ENCODE peak calls at places on chromosomes 12 and 14, in four cellular contexts. One of them, this sample, is unnamed.

GRCh38 chr14:89787525-89787924 is 167.0 kb downstream of the EFCAB11 start:
- DNase-seq in T-helper 1 cell: no peak
- DNase-seq in fibroblast of mammary gland: peak; percentile 46
- DNase-seq in stimulated activated effector memory CD8-positive, alpha-beta T cell treated with anti-CD3 and anti-CD28 coated beads, Interleukin-12 subunit alpha, Interleukin-12 subunit beta, amount 100 ng/mL, for 72 hours: no peak
- DNase-seq in this sample: no peak

GRCh38 chr14:50094056-50094455 is 22.3 kb downstream of the VCPKMT start:
- DNase-seq in T-helper 1 cell: no peak
- DNase-seq in fibroblast of mammary gland: no peak
- DNase-seq in stimulated activated effector memory CD8-positive, alpha-beta T cell treated with anti-CD3 and anti-CD28 coated beads, Interleukin-12 subunit alpha, Interleukin-12 subunit beta, amount 100 ng/mL, for 72 hours: no peak
- DNase-seq in this sample: no peak

GRCh38 chr12:120399531-120399930 is 30.6 kb upstream of the MSI1 start:
- DNase-seq in T-helper 1 cell: no peak
- DNase-seq in fibroblast of mammary gland: peak; percentile 54
- DNase-seq in stimulated activated effector memory CD8-positive, alpha-beta T cell treated with anti-CD3 and anti-CD28 coated beads, Interleukin-12 subunit alpha, Interleukin-12 subunit beta, amount 100 ng/mL, for 72 hours: no peak
- DNase-seq in this sample: peak; percentile 0

GRCh38 chr14:82388488-82388887 is 854.8 kb upstream of the SEL1L start:
- DNase-seq in T-helper 1 cell: no peak
- DNase-seq in fibroblast of mammary gland: no peak
- DNase-seq in stimulated activated effector memory CD8-positive, alpha-beta T cell treated with anti-CD3 and anti-CD28 coated beads, Interleukin-12 subunit alpha, Interleukin-12 subunit beta, amount 100 ng/mL, for 72 hours: no peak
- DNase-seq in this sample: no peak

GRCh38 chr14:62632771-62633170 is 412.5 kb downstream of the KCNH5 start:
- DNase-seq in T-helper 1 cell: no peak
- DNase-seq in fibroblast of mammary gland: no peak
- DNase-seq in stimulated activated effector memory CD8-positive, alpha-beta T cell treated with anti-CD3 and anti-CD28 coated beads, Interleukin-12 subunit alpha, Interleukin-12 subunit beta, amount 100 ng/mL, for 72 hours: no peak
- DNase-seq in this sample: no peak

GRCh38 chr14:89618309-89618708 is 201.3 kb upstream of the FOXN3 start:
- DNase-seq in T-helper 1 cell: no peak
- DNase-seq in fibroblast of mammary gland: peak; percentile 44
- DNase-seq in stimulated activated effector memory CD8-positive, alpha-beta T cell treated with anti-CD3 and anti-CD28 coated beads, Interleukin-12 subunit alpha, Interleukin-12 subunit beta, amount 100 ng/mL, for 72 hours: no peak
- DNase-seq in this sample: no peak

GRCh38 chr14:71395151-71395604 is 487.9 kb downstream of the PCNX1 start:
- DNase-seq in T-helper 1 cell: no peak
- DNase-seq in fibroblast of mammary gland: peak; percentile 70
- DNase-seq in stimulated activated effector memory CD8-positive, alpha-beta T cell treated with anti-CD3 and anti-CD28 coated beads, Interleukin-12 subunit alpha, Interleukin-12 subunit beta, amount 100 ng/mL, for 72 hours: peak; percentile 66
- DNase-seq in this sample: no peak

GRCh38 chr12:61138381-61138759 is 1121.8 kb upstream of the USP15 start:
- DNase-seq in T-helper 1 cell: no peak
- DNase-seq in fibroblast of mammary gland: no peak
- DNase-seq in stimulated activated effector memory CD8-positive, alpha-beta T cell treated with anti-CD3 and anti-CD28 coated beads, Interleukin-12 subunit alpha, Interleukin-12 subunit beta, amount 100 ng/mL, for 72 hours: no peak
- DNase-seq in this sample: no peak

GRCh38 chr12:6786416-6787094 is 2.8 kb upstream of the CD4 start:
- DNase-seq in T-helper 1 cell: no peak
- DNase-seq in fibroblast of mammary gland: no peak
- DNase-seq in stimulated activated effector memory CD8-positive, alpha-beta T cell treated with anti-CD3 and anti-CD28 coated beads, Interleukin-12 subunit alpha, Interleukin-12 subunit beta, amount 100 ng/mL, for 72 hours: no peak
- DNase-seq in this sample: no peak

GRCh38 chr12:69608114-69608513 is 2.6 kb downstream of the LRRC10 start:
- DNase-seq in T-helper 1 cell: no peak
- DNase-seq in fibroblast of mammary gland: peak; percentile 28
- DNase-seq in stimulated activated effector memory CD8-positive, alpha-beta T cell treated with anti-CD3 and anti-CD28 coated beads, Interleukin-12 subunit alpha, Interleukin-12 subunit beta, amount 100 ng/mL, for 72 hours: no peak
- DNase-seq in this sample: no peak

GRCh38 chr12:68012712-68013111 is 23.5 kb downstream of the IFNG-AS1 start:
- DNase-seq in T-helper 1 cell: no peak
- DNase-seq in fibroblast of mammary gland: peak; percentile 46
- DNase-seq in stimulated activated effector memory CD8-positive, alpha-beta T cell treated with anti-CD3 and anti-CD28 coated beads, Interleukin-12 subunit alpha, Interleukin-12 subunit beta, amount 100 ng/mL, for 72 hours: no peak
- DNase-seq in this sample: no peak

GRCh38 chr12:116432321-116432750 is 126.8 kb upstream of the MAP1LC3B2 start:
- DNase-seq in T-helper 1 cell: no peak
- DNase-seq in fibroblast of mammary gland: peak; percentile 81
- DNase-seq in stimulated activated effector memory CD8-positive, alpha-beta T cell treated with anti-CD3 and anti-CD28 coated beads, Interleukin-12 subunit alpha, Interleukin-12 subunit beta, amount 100 ng/mL, for 72 hours: no peak
- DNase-seq in this sample: no peak

This sample was measured in AG04449.